ENCODE peak calls at places on chromosomes 3 and 15, in ten cellular contexts. F, I, E, V, Y, O, M, A, P and S are unnamed samples.
A peak's percentile ranks its signal among the peaks of the same experiment; 100 is the strongest.

GRCh38 chr3:123870033-123870432 is 14.1 kb downstream of the MYLK start:
- DNase-seq in A (peak; percentile 35), I (no peak), F (no peak), Y (no peak), E (no peak), P (no peak), M (no peak), O (no peak), V (peak; percentile 58), S (no peak)

GRCh38 chr3:189727898-189728297 is 96.7 kb downstream of the TP63 start:
- DNase-seq in F (no peak), M (no peak), O (no peak), P (no peak), I (no peak), V (peak; percentile 74), A (peak; percentile 81), Y (no peak), E (no peak), S (no peak)

GRCh38 chr3:150495563-150496168 is 50.6 kb downstream of the SERP1 start:
- DNase-seq in V (peak; percentile 43), A (peak; percentile 53), Y (no peak), F (no peak), O (no peak), P (no peak), M (no peak), I (peak; percentile 15), E (no peak), S (no peak)

GRCh38 chr3:194133661-194134230 is 2.2 kb upstream of the HES1 start:
- DNase-seq in Y (no peak), V (peak; percentile 75), M (no peak), P (peak; percentile 31), F (peak; percentile 80), O (peak; percentile 64), E (no peak), A (peak; percentile 67), I (peak; percentile 59), S (no peak)

GRCh38 chr15:89502867-89503595 is 6.6 kb upstream of the RHCG start:
- DNase-seq in I (no peak), V (no peak), E (no peak), M (no peak), A (no peak), F (no peak), Y (no peak), O (no peak), P (no peak), S (no peak)

GRCh38 chr15:45704329-45705249 is 69.8 kb downstream of the SQOR start:
- DNase-seq in O (peak; percentile 73), Y (no peak), A (no peak), M (no peak), I (peak; percentile 45), F (no peak), E (no peak), P (peak; percentile 39), V (no peak), S (no peak)

GRCh38 chr3:78660958-78661357 is 1106.8 kb downstream of the ROBO1 start:
- DNase-seq in Y (no peak), A (peak; percentile 56), E (no peak), I (no peak), V (no peak), M (no peak), F (peak; percentile 24), P (no peak), O (no peak), S (no peak)

GRCh38 chr15:35174948-35175347 is 89.9 kb upstream of the NANOGP8 start:
- DNase-seq in F (no peak), P (no peak), I (no peak), M (no peak), V (no peak), O (no peak), A (no peak), Y (no peak), E (no peak), S (no peak)

GRCh38 chr3:142086581-142087090 is 62.7 kb downstream of the TFDP2 start:
- DNase-seq in O (no peak), V (no peak), P (no peak), Y (no peak), M (no peak), F (no peak), A (no peak), E (no peak), I (no peak), S (no peak)

GRCh38 chr3:67655364-67656121 is 1.1 kb upstream of the SUCLG2 start:
- DNase-seq in I (no peak), V (no peak), F (no peak), O (no peak), P (no peak), M (no peak), E (no peak), A (no peak), Y (peak; percentile 57), S (no peak)

GRCh38 chr15:63940956-63941620 is 105.2 kb downstream of the DAPK2 start:
- DNase-seq in P (no peak), E (no peak), A (no peak), M (peak; percentile 37), O (peak; percentile 33), I (no peak), F (no peak), V (no peak), Y (no peak), S (peak; percentile 73)

GRCh38 chr3:134055661-134056060 is 25.9 kb upstream of the SLCO2A1 start:
- DNase-seq in M (no peak), V (no peak), I (no peak), E (no peak), F (no peak), O (no peak), A (no peak), P (no peak), Y (no peak), S (no peak)

GRCh38 chr3:134057006-134057832 is 27.5 kb upstream of the SLCO2A1 start:
- DNase-seq in V (peak; percentile 30), M (no peak), I (no peak), A (peak; percentile 52), F (no peak), O (no peak), E (no peak), P (no peak), Y (no peak), S (no peak)

GRCh38 chr3:134056464-134056891 is 26.8 kb upstream of the SLCO2A1 start:
- DNase-seq in O (no peak), Y (no peak), M (no peak), P (no peak), I (no peak), A (no peak), E (no peak), V (peak; percentile 20), F (no peak), S (no peak)

GRCh38 chr3:134054231-134054630 is 24.5 kb upstream of the SLCO2A1 start:
- DNase-seq in P (no peak), Y (no peak), E (no peak), I (no peak), A (no peak), O (no peak), V (peak; percentile 16), M (no peak), F (no peak), S (no peak)

GRCh38 chr3:134054881-134055280 is 25.2 kb upstream of the SLCO2A1 start:
- DNase-seq in O (no peak), I (no peak), V (no peak), M (no peak), P (no peak), F (no peak), E (no peak), A (no peak), Y (no peak), S (no peak)
- TF ChIP-seq CTCF in O (no peak), I (no peak), V (no peak), M (no peak), P (no peak), F (no peak), E (no peak), A (no peak), Y (no peak), S (no peak)

DNA sequence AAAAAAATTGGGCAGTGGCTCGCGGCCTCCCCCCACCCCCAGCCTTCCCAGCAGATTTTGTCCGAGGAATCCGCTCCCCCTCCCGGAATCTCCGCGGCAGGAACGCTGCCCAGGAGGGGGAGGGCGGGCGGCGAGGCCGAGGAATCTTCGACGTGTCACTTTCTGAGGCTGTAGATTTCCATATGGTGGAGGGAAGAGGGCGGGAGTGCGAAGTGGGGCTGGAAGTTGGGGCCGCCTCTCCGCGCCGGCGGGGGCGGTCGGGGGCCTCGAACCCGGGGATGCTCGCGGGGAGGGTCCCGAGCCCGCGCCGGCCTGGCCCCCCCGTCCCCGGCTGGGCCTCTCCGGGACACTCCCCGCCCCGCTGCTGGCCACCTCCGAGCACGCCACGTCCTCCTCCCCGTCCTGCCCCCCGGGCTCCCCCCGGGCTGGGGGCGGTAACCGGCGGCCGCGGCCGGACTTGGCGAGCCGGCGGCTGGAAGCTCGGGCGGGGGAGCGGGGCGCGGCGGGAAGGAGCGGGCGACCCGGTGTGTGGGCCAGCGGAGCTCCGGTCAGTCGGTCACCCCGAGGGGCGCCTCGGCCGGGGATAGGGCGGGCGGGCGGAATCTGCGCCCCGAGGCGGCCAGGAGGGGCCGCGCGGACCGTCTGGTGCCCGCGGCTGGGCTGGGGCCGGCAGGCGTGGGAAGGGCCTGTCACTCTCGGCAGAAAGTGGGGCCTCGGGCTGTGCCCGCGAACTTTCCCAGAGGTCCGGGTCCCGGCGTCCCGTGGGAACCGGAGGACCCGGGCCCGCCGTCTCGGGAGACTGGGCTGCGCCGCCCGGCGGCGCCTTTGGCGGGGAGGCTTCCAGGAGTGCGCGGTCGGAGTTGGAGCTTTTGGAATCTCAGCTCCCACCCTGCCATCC is 949 bp downstream of the FNDC3B start:
- DNase-seq in M (no peak), P (peak; percentile 46), O (peak; percentile 76), E (peak; percentile 38), A (peak; percentile 92), F (peak; percentile 86), I (peak; percentile 75), Y (no peak), V (peak; percentile 86), S (peak; percentile 94)
- TF ChIP-seq CTCF in M (peak; percentile 29), P (peak; percentile 21), O (no peak), E (peak; percentile 38), A (peak; percentile 26), F (peak; percentile 50), I (no peak), Y (peak; percentile 15), V (peak; percentile 27), S (peak; percentile 45)

DNA sequence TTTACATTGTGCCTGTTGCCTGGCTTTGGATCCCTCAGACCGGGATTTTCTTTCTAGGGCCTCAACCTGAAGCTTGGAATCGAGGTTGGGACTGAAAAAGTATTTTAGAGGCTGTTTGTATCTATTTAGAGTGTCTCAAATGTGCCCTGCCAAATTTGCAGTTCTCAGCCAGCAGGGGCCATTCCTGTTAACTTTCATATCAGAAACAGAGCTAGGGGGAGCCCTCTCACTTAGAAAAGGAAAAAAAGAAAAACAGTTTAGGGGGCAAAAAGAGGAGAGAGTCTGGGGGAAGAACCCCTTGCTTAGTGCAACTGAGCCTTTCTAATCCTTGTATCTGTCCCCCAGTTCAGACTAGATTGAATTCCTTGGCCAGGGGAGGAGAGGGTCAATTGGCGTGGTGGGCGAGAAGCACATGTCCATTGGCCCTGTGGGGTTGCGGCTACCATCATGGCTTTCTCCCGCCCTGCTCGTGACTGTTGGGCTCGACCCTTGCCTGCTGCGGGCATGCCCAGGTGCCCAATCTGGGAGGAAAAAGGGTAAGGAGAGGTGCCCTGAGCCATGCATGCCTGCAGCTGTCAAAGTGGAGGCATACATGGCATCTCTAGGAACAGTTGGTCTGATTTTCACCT is 101.6 kb downstream of the CFAP44 start:
- DNase-seq in V (no peak), E (no peak), M (no peak), O (peak; percentile 52), I (no peak), Y (no peak), P (no peak), A (no peak), F (no peak), S (no peak)
- TF ChIP-seq CTCF in V (no peak), E (no peak), M (no peak), O (no peak), I (no peak), Y (peak; percentile 6), P (no peak), A (peak; percentile 21), F (no peak), S (peak; percentile 13)

GRCh38 chr15:39770748-39771689 is 11.6 kb downstream of the FSIP1 start:
- DNase-seq in M (no peak), F (no peak), P (no peak), O (no peak), A (peak; percentile 97), I (no peak), V (peak; percentile 87), Y (no peak), E (peak; percentile 79), S (no peak)
- TF ChIP-seq CTCF in M (no peak), F (no peak), P (no peak), O (no peak), A (peak; percentile 35), I (no peak), V (peak; percentile 11), Y (no peak), E (peak; percentile 9), S (no peak)